ENCODE peak calls at places on chromosomes 12 and 14, in four cellular contexts. V is lower leg skin, O is Calu3, S is glutamatergic neuron. U is an unnamed sample.

GRCh38 chr14:105061428-105062047 is 3.7 kb downstream of the GPR132 start:
- DNase-seq in V (peak), O (no peak), S (no peak), U (no peak)

GRCh38 chr12:122106891-122107660 is 28.5 kb downstream of the MLXIP start:
- DNase-seq in V (no peak), O (no peak), S (no peak), U (no peak)

GRCh38 chr14:104869669-104870367 is 4.8 kb downstream of the CEP170B start:
- DNase-seq in V (no peak), O (no peak), S (no peak), U (no peak)

GRCh38 chr12:69161835-69162234 is 77.5 kb upstream of the CPSF6 start:
- DNase-seq in V (no peak), O (no peak), S (no peak), U (no peak)

GRCh38 chr12:43992856-43993255 is 157.0 kb downstream of the TMEM117 start:
- DNase-seq in V (no peak), O (no peak), S (no peak), U (no peak)

GRCh38 chr14:62692490-62693106 is 352.7 kb downstream of the KCNH5 start:
- DNase-seq in V (no peak), O (no peak), S (no peak), U (no peak)

GRCh38 chr12:32431025-32431424 is 31.7 kb downstream of the FGD4 start:
- DNase-seq in V (no peak), O (no peak), S (no peak), U (no peak)

GRCh38 chr12:121189061-121189886 is 20.7 kb upstream of the P2RX4 start:
- DNase-seq in V (no peak), O (no peak), S (no peak), U (no peak)

GRCh38 chr14:65927871-65928270 is 515.3 kb downstream of the FUT8 start:
- DNase-seq in V (no peak), O (peak), S (no peak), U (no peak)

GRCh38 chr12:128825845-128826244 is 2.1 kb upstream of the SLC15A4 start:
- DNase-seq in V (no peak), O (no peak), S (no peak), U (no peak)

GRCh38 chr12:52070243-52070925 is 606 bp downstream of the ATG101 start:
- DNase-seq in V (no peak), O (no peak), S (no peak), U (no peak)

GRCh38 chr14:93033983-93034670 is 81.6 kb downstream of the ITPK1 start:
- DNase-seq in V (no peak), O (peak), S (no peak), U (peak)

GRCh38 chr14:29278301-29278700 is 511.7 kb downstream of the FOXG1 start:
- DNase-seq in V (no peak), O (no peak), S (no peak), U (no peak)

DNA sequence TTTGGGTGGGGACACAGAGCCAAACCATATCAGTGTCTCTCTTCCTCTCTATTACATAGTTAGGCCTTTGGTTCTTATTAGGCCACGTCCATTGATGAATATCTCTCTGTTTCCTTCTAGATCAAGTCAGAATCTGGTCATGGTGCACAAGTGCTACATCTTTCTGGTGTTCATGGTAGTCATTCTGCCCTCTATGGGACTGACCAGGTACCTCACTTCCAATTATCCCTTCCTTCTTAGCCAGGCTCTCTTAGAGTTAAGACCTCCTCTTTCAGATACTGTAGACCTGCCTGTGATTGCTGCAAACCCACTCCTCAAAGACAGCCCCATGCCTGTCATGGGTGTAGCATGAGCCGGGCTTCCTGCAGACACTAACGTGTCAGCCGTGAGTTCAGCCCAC is 25.2 kb downstream of the NGB start:
- DNase-seq in V (no peak), O (no peak), S (no peak), U (no peak)
- TF ChIP-seq CTCF in V (no peak), O (no peak), S (no peak), U (no peak)

DNA sequence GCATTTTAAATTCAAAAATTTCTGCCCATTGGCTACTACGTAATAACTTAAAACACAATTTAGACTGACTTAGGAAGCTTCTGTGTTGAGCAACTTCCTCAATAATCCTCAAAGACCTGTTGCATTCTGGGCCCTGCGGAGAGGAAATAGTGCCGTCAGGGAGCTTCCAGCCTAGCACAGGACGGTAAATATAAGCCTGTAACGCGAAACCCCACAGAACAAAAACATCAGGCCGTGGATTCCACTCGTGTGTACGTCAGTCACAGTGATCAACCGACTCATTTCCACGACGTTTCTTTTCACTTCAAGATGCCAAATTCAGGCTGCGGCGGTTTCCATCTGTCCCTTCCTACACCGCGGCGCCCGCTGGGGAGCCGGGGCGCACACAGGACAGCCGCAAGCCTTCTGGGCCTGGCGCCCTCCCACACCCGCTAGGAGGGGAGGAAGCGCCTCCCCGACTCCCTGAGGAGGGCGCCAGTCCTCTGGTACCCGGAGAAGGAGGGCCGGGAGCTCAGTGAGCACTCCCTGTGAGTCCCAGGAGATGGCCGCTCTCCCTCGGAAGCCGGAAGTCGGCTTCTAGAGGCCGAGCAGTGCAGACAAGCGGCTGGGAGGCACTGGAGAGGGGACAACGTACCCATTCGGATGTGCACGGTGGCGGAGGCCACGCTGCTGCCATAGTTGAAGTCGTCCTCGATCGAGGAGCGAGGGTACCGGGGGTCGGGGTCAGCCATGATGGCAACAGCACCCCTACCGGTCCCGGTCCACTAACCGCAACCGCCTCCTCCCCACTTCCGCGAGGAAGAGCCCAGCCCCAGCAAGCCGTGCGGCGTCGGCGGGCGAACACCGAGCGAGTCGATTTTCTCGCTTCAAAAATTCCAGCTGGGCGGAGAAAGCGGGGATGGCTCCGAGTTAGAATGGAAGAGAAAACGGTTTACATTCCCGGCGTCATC is at the start of gene TMBIM4:
- DNase-seq in V (peak), O (peak), S (peak), U (peak)
- TF ChIP-seq CTCF in V (peak), O (peak), S (peak), U (peak)

GRCh38 chr14:52640137-52640536 is 55.2 kb downstream of the ERO1A start:
- DNase-seq in V (no peak), O (no peak), S (no peak), U (no peak)

GRCh38 chr14:52641745-52642144 is 53.6 kb downstream of the ERO1A start:
- DNase-seq in V (no peak), O (no peak), S (no peak), U (no peak)
- TF ChIP-seq CTCF in V (no peak), O (no peak), S (no peak), U (no peak)

GRCh38 chr14:100076133-100076532 is 10.9 kb downstream of the EVL start:
- DNase-seq in V (no peak), O (no peak), S (no peak), U (peak)
- TF ChIP-seq CTCF in V (no peak), O (no peak), S (peak), U (peak)

U was measured in endothelial cell.